ENCODE peak calls at places on chromosomes 2 and 18, in six cellular contexts. E, P, Z, T, R and N are unnamed samples. For H3K9me3 and H3K27me3, the result is how much of the 10 kb centered on the place peaks cover.

GRCh38 chr18:51438797-51439350 is 241.4 kb upstream of the MEX3C start:
- DNase-seq in E (no peak), P (no peak), T (no peak), R (no peak), Z (no peak), N (no peak)

GRCh38 chr2:38178556-38179419 is 102.8 kb upstream of the CYP1B1 start:
- DNase-seq in T (peak), E (peak), R (peak), P (no peak), Z (no peak), N (peak)

GRCh38 chr2:129765326-129766158 is 213.9 kb upstream of the RAB6C start:
- DNase-seq in P (no peak), R (no peak), E (peak), Z (no peak), T (peak), N (no peak)

GRCh38 chr2:183035954-183036669 is 2.1 kb downstream of the NCKAP1 start:
- DNase-seq in E (no peak), Z (no peak), R (no peak), P (no peak), T (no peak), N (no peak)

GRCh38 chr2:168404764-168405163 is 51.3 kb upstream of the CERS6 start:
- DNase-seq in R (peak), P (no peak), Z (no peak), E (no peak), T (no peak), N (no peak)

GRCh38 chr18:27954226-27954625 is 222.7 kb downstream of the CDH2 start:
- DNase-seq in R (no peak), T (peak), Z (peak), E (no peak), P (no peak), N (no peak)

GRCh38 chr2:23029111-23029510 is 355.9 kb upstream of the KLHL29 start:
- DNase-seq in P (no peak), E (no peak), Z (no peak), T (no peak), R (no peak), N (no peak)

GRCh38 chr2:127879899-127880298 is 5.9 kb downstream of the AMMECR1L start:
- DNase-seq in R (no peak), E (no peak), P (no peak), T (no peak), Z (no peak), N (no peak)

GRCh38 chr2:181252248-181253148 is 204.7 kb upstream of the ITGA4 start:
- DNase-seq in P (no peak), Z (no peak), R (no peak), E (no peak), T (no peak), N (no peak)

GRCh38 chr2:47041065-47041464 is 114.0 kb downstream of the STPG4 start:
- DNase-seq in P (peak), T (no peak), R (no peak), E (peak), Z (no peak), N (no peak)

GRCh38 chr18:69380324-69380723 is 20.4 kb upstream of the DOK6 start:
- DNase-seq in R (no peak), P (no peak), T (peak), E (no peak), Z (no peak), N (no peak)

GRCh38 chr18:62885804-62886203 is 170.5 kb downstream of the PHLPP1 start:
- DNase-seq in T (no peak), R (no peak), E (no peak), P (no peak), Z (no peak), N (no peak)

GRCh38 chr2:144596074-144596871 is 76.4 kb upstream of the ZEB2 start:
- DNase-seq in R (no peak), P (no peak), Z (peak), T (peak), E (no peak), N (no peak)

GRCh38 chr2:105432749-105433148 is 33.9 kb upstream of the FHL2 start:
- DNase-seq in E (peak), T (peak), R (no peak), P (no peak), Z (no peak), N (no peak)

GRCh38 chr2:119208791-119209203 is 14.8 kb upstream of the STEAP3 start:
- DNase-seq in E (no peak), Z (no peak), R (no peak), P (no peak), T (no peak), N (no peak)

GRCh38 chr18:80179857-80180558 is 67.3 kb downstream of the PARD6G start:
- DNase-seq in Z (no peak), E (no peak), R (no peak), P (no peak), T (no peak), N (no peak)

GRCh38 chr2:102082591-102083586 is 59.7 kb upstream of the IL1R1 start:
- DNase-seq in R (no peak), Z (no peak), P (no peak), T (peak), E (no peak), N (no peak)

GRCh38 chr18:58539659-58540380 is 89.1 kb downstream of the ALPK2 start:
- DNase-seq in P (no peak), T (no peak), E (no peak), R (no peak), Z (no peak), N (no peak)

GRCh38 chr2:24816884-24817283 is 23.7 kb downstream of the CENPO start:
- DNase-seq in Z (peak), R (no peak), P (no peak), E (peak), T (peak), N (peak)

GRCh38 chr2:28348149-28348567 is 44.5 kb upstream of the FOSL2 start:
- DNase-seq in P (no peak), Z (no peak), E (no peak), R (no peak), T (no peak), N (no peak)

GRCh38 chr18:76380791-76381405 is 114.1 kb downstream of the ZNF516 start:
- DNase-seq in E (no peak), T (peak), Z (no peak), P (no peak), R (no peak), N (no peak)

GRCh38 chr2:88199912-88200682 is 30.0 kb downstream of the THNSL2 start:
- DNase-seq in Z (no peak), R (peak), E (no peak), T (peak), P (no peak), N (no peak)

GRCh38 chr2:29213871-29214341 is 98.7 kb downstream of the CLIP4 start:
- DNase-seq in Z (no peak), P (peak), T (peak), R (no peak), E (peak), N (peak)

GRCh38 chr18:47898055-47898454 is 32.4 kb downstream of the SMAD2 start:
- DNase-seq in P (no peak), Z (no peak), E (no peak), R (no peak), T (peak), N (no peak)

GRCh38 chr2:231929961-231930600 is 3.9 kb upstream of the NPPC start:
- DNase-seq in Z (no peak), T (no peak), R (no peak), P (peak), E (peak), N (no peak)

GRCh38 chr18:1559563-1559962 is 654.9 kb downstream of the ADCYAP1 start:
- DNase-seq in R (no peak), Z (no peak), E (no peak), T (no peak), P (no peak), N (no peak)

DNA sequence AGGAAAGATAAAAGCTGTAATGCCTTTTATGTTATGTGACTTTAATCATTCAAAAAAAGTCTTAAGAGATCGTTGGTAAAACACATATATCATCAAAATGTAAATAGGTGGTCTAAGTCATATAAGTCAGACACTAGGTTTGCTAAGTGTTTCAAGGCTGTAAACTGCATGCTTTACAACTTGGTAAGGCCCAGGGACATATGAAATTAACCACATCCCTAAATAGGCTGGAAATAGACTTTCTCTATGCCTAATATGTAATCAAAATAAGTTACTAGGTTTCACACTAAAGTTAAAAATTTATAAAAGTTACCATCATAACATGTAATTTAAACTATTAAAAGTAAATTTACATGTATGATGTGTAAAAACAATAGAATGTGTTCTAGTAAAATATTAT is 946.3 kb upstream of the LRATD1 start:
- DNase-seq in T (no peak), R (no peak), P (no peak), E (no peak), Z (no peak), N (no peak)
- H3K9me3 ChIP-seq in T (under half), R (under half), P (under half), E (under half), Z (under half), N (under half)

GRCh38 chr2:215435261-215435808 is 533 bp downstream of the FN1 start:
- DNase-seq in Z (no peak), R (no peak), P (no peak), T (peak), E (no peak), N (no peak)

GRCh38 chr2:215436705-215437570 is 1.1 kb upstream of the FN1 start:
- DNase-seq in T (peak), Z (no peak), E (no peak), R (no peak), P (no peak), N (no peak)

GRCh38 chr2:215432759-215433594 is 2.9 kb downstream of the FN1 start:
- DNase-seq in Z (no peak), T (peak), E (no peak), P (no peak), R (no peak), N (no peak)

GRCh38 chr2:215435809-215436704 is at the start of gene FN1:
- DNase-seq in R (peak), Z (peak), T (peak), E (peak), P (peak), N (peak)

GRCh38 chr2:215434447-215435260 is 1.2 kb downstream of the FN1 start:
- DNase-seq in E (no peak), R (no peak), P (no peak), Z (no peak), T (peak), N (no peak)
- H3K27me3 ChIP-seq in E (under half), R (under half), P (under half), Z (under half), T (under half), N (under half)

DNA sequence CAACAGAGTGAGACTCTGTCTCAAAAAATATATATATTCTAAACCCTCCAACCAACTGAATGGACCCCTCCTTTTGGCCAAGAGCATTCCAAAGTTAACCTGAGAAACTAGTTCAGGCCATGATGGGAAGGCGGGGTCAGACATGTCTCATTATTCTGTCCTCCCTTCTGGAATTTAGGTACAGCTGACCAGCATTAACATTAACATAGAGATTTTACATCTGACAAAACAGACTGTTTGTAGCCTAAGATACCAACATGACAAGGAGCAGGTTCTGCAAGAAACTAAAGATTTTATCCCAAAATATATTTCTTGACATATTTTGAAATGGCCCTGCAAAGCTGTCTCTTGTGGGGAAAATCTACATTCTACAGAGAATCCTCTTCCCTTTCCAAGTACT is 6.8 kb upstream of the PDK1 start:
- DNase-seq in T (no peak), R (no peak), P (no peak), E (no peak), Z (no peak), N (no peak)
- H3K9me3 ChIP-seq in T (under half), R (under half), P (under half), E (under half), Z (under half), N (under half)

DNA sequence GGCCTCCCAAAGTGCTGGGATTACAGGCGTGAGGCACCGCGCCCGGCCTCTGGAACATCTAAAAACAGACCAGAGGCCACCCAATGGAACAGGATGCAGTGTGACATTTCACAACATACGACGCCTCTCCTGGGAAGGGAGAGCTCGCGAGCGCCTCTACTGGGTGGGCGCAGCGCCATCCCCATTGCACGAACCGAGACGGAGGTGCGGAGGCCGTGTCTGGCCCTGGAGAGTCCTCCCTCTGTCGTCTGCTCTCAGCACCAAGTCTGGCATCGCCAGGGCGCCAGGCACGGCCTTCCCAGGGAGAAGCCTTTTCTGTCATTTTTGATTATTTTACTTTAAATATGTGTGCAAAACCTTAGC is 9.4 kb upstream of the GBX2 start:
- DNase-seq in P (no peak), Z (no peak), R (no peak), T (peak), E (no peak), N (no peak)
- H3K27me3 ChIP-seq in P (under half), Z (under half), R (under half), T (under half), E (under half), N (under half)

GRCh38 chr18:8910186-8910585 is 192.3 kb upstream of the NDUFV2 start:
- DNase-seq in T (no peak), Z (no peak), P (no peak), E (no peak), R (no peak), N (no peak)
- H3K9me3 ChIP-seq in T (under half), Z (under half), P (under half), E (under half), R (under half), N (under half)

GRCh38 chr18:37254973-37255372 is 310.6 kb downstream of the CELF4 start:
- DNase-seq in Z (no peak), R (no peak), P (no peak), E (no peak), T (no peak), N (no peak)
- H3K27me3 ChIP-seq in Z (under half), R (under half), P (under half), E (under half), T (half or more), N (under half)